ENCODE peak calls at places on chromosome 12, in four cellular contexts. K is foreskin fibroblast, R is HS-5, J is fibroblast of the conjunctiva. A is an unnamed sample.

GRCh38 chr12:69994593-69995222 is 169.7 kb downstream of the MYRFL start:
- DNase-seq in J (no peak), R (no peak), K (no peak), A (no peak)

GRCh38 chr12:118373628-118374027 is 921 bp upstream of the TAOK3 start:
- DNase-seq in R (no peak), J (no peak), K (no peak), A (no peak)

GRCh38 chr12:108804361-108804949 is 52.9 kb downstream of the SSH1 start:
- DNase-seq in K (peak; percentile 89), R (no peak), J (peak; percentile 94), A (no peak)

GRCh38 chr12:18323159-18323558 is 61.8 kb downstream of the PIK3C2G start:
- DNase-seq in J (peak; percentile 2), R (peak; percentile 14), K (peak; percentile 38), A (peak; percentile 9)

GRCh38 chr12:51994959-51995358 is 11.8 kb upstream of the TAMALIN start:
- DNase-seq in K (no peak), J (no peak), R (no peak), A (no peak)

GRCh38 chr12:109385339-109386078 is 37.8 kb downstream of the MYO1H start:
- DNase-seq in K (peak; percentile 46), J (peak; percentile 47), R (peak; percentile 37), A (peak; percentile 9)

GRCh38 chr12:105289114-105289904 is 41.2 kb upstream of the C12orf75 start:
- DNase-seq in R (no peak), J (no peak), K (peak; percentile 58), A (no peak)

GRCh38 chr12:26239508-26240328 is 44.3 kb downstream of the SSPN start:
- DNase-seq in K (peak; percentile 70), R (no peak), J (peak; percentile 72), A (peak; percentile 22)

GRCh38 chr12:2019126-2019525 is 14.9 kb upstream of the DCP1B start:
- DNase-seq in R (no peak), J (no peak), K (no peak), A (no peak)

GRCh38 chr12:123595729-123596128 is 6.2 kb upstream of the DDX55 start:
- DNase-seq in J (no peak), K (no peak), R (no peak), A (no peak)

GRCh38 chr12:31599053-31599452 is 8.1 kb upstream of the DENND5B start:
- DNase-seq in J (no peak), K (no peak), R (no peak), A (no peak)

GRCh38 chr12:47545938-47546609 is 159.8 kb downstream of the RPAP3 start:
- DNase-seq in J (no peak), K (no peak), R (no peak), A (no peak)

GRCh38 chr12:87813476-87814234 is 215.5 kb downstream of the C12orf50 start:
- DNase-seq in K (no peak), R (peak; percentile 56), J (peak; percentile 29), A (no peak)

GRCh38 chr12:131737485-131737827 is 26.6 kb downstream of the SFSWAP start:
- DNase-seq in R (no peak), K (no peak), J (no peak), A (no peak)

GRCh38 chr12:5371636-5372035 is 60.3 kb upstream of the NTF3 start:
- DNase-seq in K (no peak), R (no peak), J (no peak), A (no peak)

GRCh38 chr12:66235626-66236281 is 46.7 kb downstream of the IRAK3 start:
- DNase-seq in K (no peak), R (no peak), J (no peak), A (no peak)

GRCh38 chr12:62697893-62698292 is 231.3 kb downstream of the MON2 start:
- DNase-seq in J (no peak), K (no peak), R (no peak), A (no peak)

GRCh38 chr12:52689936-52690335 is 9.7 kb upstream of the KRT1 start:
- DNase-seq in R (no peak), J (no peak), K (no peak), A (no peak)

GRCh38 chr12:38269897-38270296 is 46.7 kb upstream of the ALG10B start:
- DNase-seq in R (peak; percentile 8), K (no peak), J (no peak), A (no peak)

GRCh38 chr12:55760663-55761062 is 17.7 kb downstream of the GDF11 start:
- DNase-seq in R (no peak), K (no peak), J (no peak), A (no peak)

GRCh38 chr12:128381537-128381936 is 114.6 kb downstream of the TMEM132C start:
- DNase-seq in K (no peak), J (no peak), R (no peak), A (no peak)

GRCh38 chr12:104257913-104258472 is 42.4 kb downstream of the TXNRD1 start:
- DNase-seq in J (no peak), K (no peak), R (no peak), A (no peak)

GRCh38 chr12:6735448-6736191 is 11.8 kb downstream of the COPS7A start:
- DNase-seq in R (peak; percentile 52), K (peak; percentile 47), J (peak; percentile 40), A (no peak)

GRCh38 chr12:48882325-48882687 is 16.6 kb upstream of the RND1 start:
- DNase-seq in K (peak; percentile 18), J (no peak), R (no peak), A (no peak)